ENCODE peak calls at places on chromosomes 6 and 20, in five cellular contexts. N, Q, D, C and P are unnamed samples. For H3K4me1, the result is how much of the 10 kb centered on the place peaks cover.

GRCh38 chr6:41846666-41847237 is 48.4 kb downstream of the USP49 start:
- DNase-seq in D (peak), C (peak), N (peak), Q (peak), P (peak)

GRCh38 chr6:113672691-113673149 is 184.4 kb upstream of the MARCKS start:
- DNase-seq in N (peak), Q (no peak), C (no peak), D (no peak), P (no peak)

GRCh38 chr6:152811785-152812184 is 61.2 kb downstream of the VIP start:
- DNase-seq in N (no peak), Q (no peak), D (no peak), C (no peak), P (no peak)

GRCh38 chr6:147116043-147116442 is 88.2 kb upstream of the STXBP5 start:
- DNase-seq in C (no peak), D (no peak), N (no peak), Q (no peak), P (no peak)

GRCh38 chr6:14559754-14560527 is 442.4 kb downstream of the CD83 start:
- DNase-seq in N (no peak), C (peak), D (no peak), Q (no peak), P (no peak)

GRCh38 chr6:44192428-44193041 is 24.2 kb upstream of the MYMX start:
- DNase-seq in C (no peak), D (no peak), N (peak), Q (no peak), P (no peak)

GRCh38 chr6:108575905-108576494 is 15.3 kb downstream of the FOXO3 start:
- DNase-seq in Q (no peak), N (no peak), D (no peak), C (no peak), P (peak)

GRCh38 chr20:63568986-63569949 is 4.8 kb downstream of the HELZ2 start:
- DNase-seq in C (no peak), D (no peak), N (no peak), Q (no peak), P (no peak)

GRCh38 chr6:100099189-100100074 is 105.4 kb upstream of the MCHR2 start:
- DNase-seq in C (peak), Q (peak), N (peak), D (peak), P (peak)

GRCh38 chr20:46552460-46553420 is 2.3 kb upstream of the OCSTAMP start:
- DNase-seq in C (no peak), N (no peak), Q (no peak), D (no peak), P (peak)

GRCh38 chr6:37155394-37156312 is 14.3 kb upstream of the PIM1 start:
- DNase-seq in D (no peak), N (no peak), Q (peak), C (peak), P (peak)

GRCh38 chr6:83459663-83460062 is 28.8 kb upstream of the ME1 start:
- DNase-seq in N (no peak), D (no peak), Q (no peak), C (no peak), P (no peak)

GRCh38 chr6:42269553-42269952 is 51.9 kb upstream of the MRPS10 start:
- DNase-seq in N (no peak), Q (peak), D (no peak), C (no peak), P (peak)

GRCh38 chr6:144757730-144758129 is 472.6 kb downstream of the UTRN start:
- DNase-seq in D (no peak), Q (no peak), C (no peak), N (no peak), P (no peak)

DNA sequence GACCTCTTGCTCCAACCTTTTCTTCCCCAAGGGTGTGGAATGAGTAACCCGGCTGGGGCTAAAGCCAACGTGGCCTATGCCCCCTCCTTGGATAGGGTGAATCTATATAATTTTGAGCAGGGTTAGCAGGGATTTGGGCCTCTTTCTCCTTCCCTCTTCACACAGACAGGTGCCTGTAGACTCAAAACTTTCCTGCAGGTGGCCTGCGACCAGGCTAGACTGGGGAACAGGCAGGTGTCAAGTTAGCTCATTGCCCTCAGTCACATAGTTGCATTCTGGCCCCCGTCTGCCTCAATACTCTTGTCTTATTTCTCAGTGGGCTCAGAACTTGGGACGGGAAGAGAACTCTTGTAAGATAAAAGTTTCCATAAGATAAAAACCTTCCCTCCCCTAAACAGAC is 243.0 kb downstream of the ATXN1 start:
- DNase-seq in Q (no peak), C (no peak), D (no peak), N (no peak), P (peak)
- TF ChIP-seq EZH2phosphoT487 in Q (no peak), C (no peak), D (no peak), N (no peak), P (no peak)

GRCh38 chr20:4113546-4113945 is 98.2 kb upstream of the RNF24 start:
- DNase-seq in N (no peak), Q (no peak), C (no peak), D (no peak), P (no peak)
- H3K4me1 ChIP-seq in N (under half), Q (under half), C (under half), D (under half), P (under half)

GRCh38 chr6:112626468-112627082 is 279.4 kb downstream of the RFPL4B start:
- DNase-seq in Q (no peak), N (no peak), C (no peak), D (no peak), P (no peak)
- H2AFZ ChIP-seq in Q (no peak), N (peak), C (no peak), D (peak), P (no peak)

DNA sequence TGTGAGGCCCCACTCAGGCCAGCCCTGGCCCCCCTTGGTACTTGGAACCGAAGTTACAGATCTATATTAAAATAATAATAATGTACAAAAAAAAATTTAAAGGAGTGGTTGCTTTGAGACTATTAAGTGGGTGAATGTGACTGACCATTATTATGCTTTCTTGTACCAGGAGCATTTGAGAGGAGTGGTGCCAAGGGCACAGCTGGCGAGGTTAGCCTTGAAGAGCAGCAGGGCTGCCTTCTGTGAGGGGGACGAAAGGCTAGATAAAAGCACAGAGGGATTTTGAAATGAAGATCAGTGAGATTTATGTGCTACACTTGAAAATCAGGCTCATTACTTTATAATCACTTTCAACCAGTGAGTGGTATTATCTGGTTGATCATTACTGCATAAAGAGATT is 48.6 kb downstream of the FIG4 start:
- DNase-seq in D (no peak), Q (no peak), C (no peak), N (no peak), P (no peak)
- TF ChIP-seq EZH2phosphoT487 in D (no peak), Q (no peak), C (no peak), N (no peak), P (no peak)

GRCh38 chr20:3904857-3905256 is 15.7 kb downstream of the PANK2 start:
- DNase-seq in N (no peak), Q (no peak), C (no peak), D (no peak), P (no peak)
- H3K4me1 ChIP-seq in N (under half), Q (under half), C (under half), D (under half), P (under half)

GRCh38 chr6:1336246-1336843 is 24.4 kb downstream of the FOXQ1 start:
- DNase-seq in C (peak), N (peak), D (peak), Q (no peak), P (peak)

GRCh38 chr6:1329708-1330107 is 17.8 kb downstream of the FOXQ1 start:
- DNase-seq in N (no peak), Q (no peak), C (no peak), D (no peak), P (no peak)

GRCh38 chr6:1337791-1338190 is 25.9 kb downstream of the FOXQ1 start:
- DNase-seq in D (no peak), Q (no peak), N (no peak), C (no peak), P (no peak)

GRCh38 chr6:1334725-1335124 is 22.8 kb downstream of the FOXQ1 start:
- DNase-seq in N (no peak), Q (no peak), D (no peak), C (no peak), P (no peak)

GRCh38 chr6:1335367-1336037 is 23.6 kb downstream of the FOXQ1 start:
- DNase-seq in D (peak), C (peak), Q (no peak), N (no peak), P (no peak)
- H2AFZ ChIP-seq in D (peak), C (no peak), Q (no peak), N (peak), P (no peak)

DNA sequence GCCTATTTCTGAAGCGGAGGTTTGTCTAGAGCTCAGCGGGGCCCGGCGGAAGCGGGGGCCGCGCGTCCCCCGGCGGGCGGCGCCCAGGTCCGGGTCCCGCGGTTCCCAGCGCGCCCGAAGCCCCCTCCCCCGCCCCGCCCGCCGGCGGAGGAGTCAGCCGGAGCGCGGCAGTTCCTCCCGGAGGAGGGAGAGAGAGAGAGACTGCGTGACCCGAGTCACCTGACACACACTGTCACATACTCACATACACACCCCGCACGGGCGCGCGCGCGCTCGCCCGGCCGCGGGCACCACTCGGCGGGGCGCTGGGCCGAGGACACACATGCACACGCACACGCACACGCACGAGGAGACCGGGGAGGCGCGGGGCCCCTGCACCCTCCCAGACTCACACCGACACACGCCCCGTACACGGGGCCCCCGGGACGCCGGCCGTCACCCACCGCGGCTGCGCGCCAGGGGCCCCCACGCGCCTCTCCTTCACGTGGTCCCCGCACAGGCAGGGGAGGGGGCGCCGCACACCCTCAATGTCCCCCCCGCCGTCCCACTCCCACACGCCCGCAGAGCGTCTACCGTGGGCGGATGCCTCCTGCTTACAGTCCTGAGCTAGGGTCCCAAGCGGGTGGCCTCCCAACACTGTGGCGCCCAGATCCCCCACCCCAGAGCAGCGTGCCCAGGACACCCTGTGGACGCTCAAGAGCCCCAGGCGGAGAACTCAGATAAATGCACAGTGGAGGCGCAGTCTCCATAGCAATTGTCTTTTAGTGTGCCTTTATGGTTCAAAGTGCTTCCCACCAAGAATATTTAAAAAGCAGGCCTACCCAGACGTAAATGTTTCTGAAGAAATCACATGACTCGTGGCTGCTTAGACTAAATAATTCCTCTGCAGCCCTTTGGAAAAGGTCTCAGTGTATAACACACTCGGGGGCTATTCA is at the start of gene RRAGD:
- DNase-seq in Q (peak), C (peak), D (peak), N (peak), P (peak)
- TF ChIP-seq EZH2phosphoT487 in Q (no peak), C (no peak), D (no peak), N (no peak), P (no peak)

GRCh38 chr20:24583169-24583792 is 113.9 kb downstream of the SYNDIG1 start:
- DNase-seq in C (no peak), N (no peak), D (no peak), Q (no peak), P (no peak)
- H3K4me1 ChIP-seq in C (under half), N (under half), D (under half), Q (under half), P (under half)

GRCh38 chr20:43545837-43546578 is 12.8 kb upstream of the SGK2 start:
- DNase-seq in C (no peak), D (no peak), N (no peak), Q (peak), P (no peak)
- H2AFZ ChIP-seq in C (no peak), D (no peak), N (no peak), Q (no peak), P (no peak)